ENCODE peak calls at places on chromosomes 5 and 9, in eight cellular contexts. K is upper lobe of right lung; W is HepG2; B is naive thymus-derived CD4-positive, alpha-beta T cell; G is PC-3; Y is CD8-positive, alpha-beta T cell; J is fibroblast of lung; A is spleen. V is an unnamed sample. For H3K4me1 and H3K36me3, the result is how much of the 10 kb centered on the place peaks cover.

GRCh38 chr9:117720555-117720954 is 16.4 kb downstream of the TLR4 start:
- DNase-seq in K (no peak), W (no peak), B (no peak), G (no peak), Y (no peak), J (no peak), A (no peak), V (no peak)

GRCh38 chr9:91714020-91714721 is 235.9 kb downstream of the ROR2 start:
- DNase-seq in K (no peak), W (no peak), B (no peak), G (peak), Y (no peak), J (peak), A (peak), V (no peak)

GRCh38 chr5:158117467-158118165 is 258.7 kb upstream of the CLINT1 start:
- DNase-seq in K (no peak), W (no peak), B (no peak), G (no peak), Y (no peak), J (no peak), A (no peak), V (no peak)

GRCh38 chr5:52915176-52915875 is 73.8 kb upstream of the ITGA2 start:
- DNase-seq in K (no peak), W (peak), B (peak), G (peak), Y (peak), J (peak), A (no peak), V (peak)

GRCh38 chr5:41908374-41909079 is 4.4 kb downstream of the RIMOC1 start:
- DNase-seq in K (no peak), W (no peak), B (no peak), G (no peak), Y (no peak), J (peak), A (no peak), V (no peak)

GRCh38 chr5:170270670-170271069 is 26.9 kb downstream of the LCP2 start:
- DNase-seq in K (no peak), W (no peak), B (no peak), G (no peak), Y (no peak), J (no peak), A (no peak), V (no peak)

GRCh38 chr9:95092321-95093072 is 225.0 kb downstream of the FANCC start:
- DNase-seq in K (no peak), W (no peak), B (no peak), G (peak), Y (no peak), J (peak), A (no peak), V (no peak)

GRCh38 chr5:33662721-33663435 is 222.1 kb downstream of the TARS1 start:
- DNase-seq in K (no peak), W (no peak), B (no peak), G (no peak), Y (no peak), J (peak), A (no peak), V (no peak)

GRCh38 chr5:170426149-170426767 is 37.1 kb upstream of the KCNMB1 start:
- DNase-seq in K (no peak), W (no peak), B (no peak), G (no peak), Y (no peak), J (no peak), A (peak), V (no peak)

GRCh38 chr5:29697786-29698414 is 1495.6 kb upstream of the CDH6 start:
- DNase-seq in K (no peak), W (peak), B (no peak), G (peak), Y (no peak), J (no peak), A (no peak), V (no peak)

GRCh38 chr5:759111-759741 is 25.3 kb downstream of the ZDHHC11B start:
- DNase-seq in K (peak), W (peak), B (peak), G (peak), Y (peak), J (peak), A (peak), V (peak)

DNA sequence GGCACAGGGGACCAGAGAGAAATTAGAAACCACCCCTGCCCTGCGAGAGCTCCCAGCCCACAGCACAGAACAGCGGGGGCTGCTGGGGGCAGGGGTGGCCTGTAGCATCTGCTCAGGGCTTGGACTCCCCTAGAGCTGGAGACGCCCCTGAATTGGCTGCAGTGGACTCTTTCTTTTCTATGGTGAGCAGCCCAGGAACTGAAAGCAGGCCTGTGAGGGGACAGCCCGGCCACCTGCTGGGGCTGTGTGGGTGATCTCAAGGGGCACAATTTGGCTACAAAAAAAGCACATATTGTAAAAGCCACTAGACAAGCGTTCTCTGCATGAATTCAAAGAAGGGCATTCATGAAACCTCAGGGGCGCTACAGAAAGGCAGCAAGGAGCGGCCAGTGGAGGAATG is 57.5 kb upstream of the ICE1 start:
- DNase-seq in K (no peak), W (no peak), B (no peak), G (no peak), Y (no peak), J (no peak), A (no peak), V (no peak)
- H3K4me3 ChIP-seq in K (no peak), W (no peak), B (no peak), G (no peak), Y (no peak), J (no peak), A (no peak), V (no peak)

GRCh38 chr5:154771383-154771901 is 16.3 kb downstream of the LARP1 start:
- DNase-seq in K (no peak), W (no peak), B (no peak), G (no peak), Y (no peak), J (peak), A (no peak), V (no peak)
- H3K4me1 ChIP-seq in K (half or more), W (half or more), B (under half), G (under half), Y (half or more), J (under half), A (half or more), V (half or more)

GRCh38 chr5:6755941-6756340 is 42.7 kb downstream of the TENT4A start:
- DNase-seq in K (peak), W (no peak), B (no peak), G (no peak), Y (no peak), J (no peak), A (peak), V (no peak)

GRCh38 chr5:6755519-6755918 is 42.3 kb downstream of the TENT4A start:
- DNase-seq in K (peak), W (no peak), B (no peak), G (no peak), Y (no peak), J (no peak), A (peak), V (no peak)

GRCh38 chr5:6752782-6753181 is 39.5 kb downstream of the TENT4A start:
- DNase-seq in K (peak), W (no peak), B (no peak), G (no peak), Y (no peak), J (no peak), A (peak), V (no peak)

GRCh38 chr5:6753851-6754250 is 40.6 kb downstream of the TENT4A start:
- DNase-seq in K (peak), W (no peak), B (no peak), G (no peak), Y (no peak), J (no peak), A (peak), V (no peak)

GRCh38 chr5:6754766-6755165 is 41.5 kb downstream of the TENT4A start:
- DNase-seq in K (peak), W (no peak), B (no peak), G (no peak), Y (no peak), J (no peak), A (peak), V (no peak)
- H3K36me3 ChIP-seq in K (half or more), W (under half), B (under half), G (half or more), Y (under half), J (under half), A (half or more), V (half or more)

DNA sequence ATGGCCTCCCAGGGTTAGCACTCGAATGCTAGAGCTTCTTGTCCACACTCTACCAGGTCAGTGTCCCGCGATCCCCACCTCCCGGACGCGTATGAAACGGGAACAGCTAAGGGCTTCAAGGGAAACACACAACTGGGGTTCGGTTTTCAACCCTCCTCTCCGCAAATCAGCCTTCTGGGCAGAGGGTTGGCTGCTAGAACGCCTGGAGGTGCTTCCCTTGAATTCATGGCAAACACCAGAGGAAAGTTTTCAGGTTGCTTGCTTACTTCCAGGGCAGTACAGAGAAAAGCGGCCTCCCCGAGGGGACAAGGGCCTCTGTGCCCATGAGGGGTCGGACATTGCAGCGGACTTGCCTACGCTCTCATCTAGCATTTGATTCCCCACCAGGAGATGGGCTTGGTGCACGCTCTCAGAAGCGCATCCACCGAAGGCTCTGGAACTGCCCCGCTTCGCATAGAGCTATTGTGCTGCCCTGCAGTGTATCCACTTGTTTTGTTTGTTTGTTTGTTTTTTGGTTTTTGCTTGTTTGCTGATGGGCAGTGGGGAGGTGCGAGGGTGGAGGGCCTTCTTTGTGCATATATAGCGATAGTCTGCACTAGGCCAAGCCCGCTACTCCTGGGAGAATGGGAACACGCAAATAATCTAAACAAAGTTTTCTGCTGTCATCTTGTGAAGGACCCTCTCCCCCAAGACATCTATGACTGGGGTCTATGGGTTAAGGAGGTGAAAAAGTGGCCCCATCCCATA is 1.3 kb upstream of the DMRT3 start:
- DNase-seq in K (no peak), W (no peak), B (no peak), G (no peak), Y (no peak), J (no peak), A (no peak), V (no peak)
- H3K4me3 ChIP-seq in K (no peak), W (no peak), B (no peak), G (no peak), Y (no peak), J (no peak), A (no peak), V (no peak)

GRCh38 chr9:129752915-129753724 is at the start of gene PTGES:
- DNase-seq in K (peak), W (no peak), B (peak), G (peak), Y (peak), J (peak), A (peak), V (peak)
- H3K4me1 ChIP-seq in K (under half), W (under half), B (under half), G (under half), Y (under half), J (under half), A (under half), V (under half)

GRCh38 chr9:133406480-133407307 is 11.1 kb downstream of the REXO4 start:
- DNase-seq in K (peak), W (peak), B (peak), G (peak), Y (peak), J (peak), A (peak), V (peak)
- H3K36me3 ChIP-seq in K (half or more), W (under half), B (under half), G (under half), Y (under half), J (under half), A (half or more), V (under half)

DNA sequence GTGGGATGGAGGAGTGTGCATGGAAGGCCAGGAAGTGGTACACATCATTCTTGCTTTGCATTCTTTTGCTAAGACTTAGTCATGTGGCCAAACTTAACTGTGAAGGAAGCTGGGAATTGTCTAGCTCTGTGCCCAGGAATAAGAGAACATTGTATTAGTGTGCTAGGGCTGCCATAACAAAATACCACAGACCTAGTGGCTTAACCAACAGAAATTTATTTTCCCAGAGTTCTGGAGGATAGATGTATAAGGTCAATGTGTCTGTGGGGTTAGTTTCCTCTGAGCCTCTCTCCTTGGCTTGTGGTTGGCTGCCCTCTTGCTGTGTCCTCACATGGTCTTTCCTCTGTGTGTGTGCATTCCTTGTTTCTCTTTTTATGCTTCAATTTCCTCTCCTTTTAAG is 32.4 kb downstream of the NNT start:
- DNase-seq in K (no peak), W (no peak), B (no peak), G (no peak), Y (no peak), J (no peak), A (no peak), V (no peak)
- H3K4me3 ChIP-seq in K (no peak), W (no peak), B (no peak), G (no peak), Y (no peak), J (no peak), A (no peak), V (no peak)

DNA sequence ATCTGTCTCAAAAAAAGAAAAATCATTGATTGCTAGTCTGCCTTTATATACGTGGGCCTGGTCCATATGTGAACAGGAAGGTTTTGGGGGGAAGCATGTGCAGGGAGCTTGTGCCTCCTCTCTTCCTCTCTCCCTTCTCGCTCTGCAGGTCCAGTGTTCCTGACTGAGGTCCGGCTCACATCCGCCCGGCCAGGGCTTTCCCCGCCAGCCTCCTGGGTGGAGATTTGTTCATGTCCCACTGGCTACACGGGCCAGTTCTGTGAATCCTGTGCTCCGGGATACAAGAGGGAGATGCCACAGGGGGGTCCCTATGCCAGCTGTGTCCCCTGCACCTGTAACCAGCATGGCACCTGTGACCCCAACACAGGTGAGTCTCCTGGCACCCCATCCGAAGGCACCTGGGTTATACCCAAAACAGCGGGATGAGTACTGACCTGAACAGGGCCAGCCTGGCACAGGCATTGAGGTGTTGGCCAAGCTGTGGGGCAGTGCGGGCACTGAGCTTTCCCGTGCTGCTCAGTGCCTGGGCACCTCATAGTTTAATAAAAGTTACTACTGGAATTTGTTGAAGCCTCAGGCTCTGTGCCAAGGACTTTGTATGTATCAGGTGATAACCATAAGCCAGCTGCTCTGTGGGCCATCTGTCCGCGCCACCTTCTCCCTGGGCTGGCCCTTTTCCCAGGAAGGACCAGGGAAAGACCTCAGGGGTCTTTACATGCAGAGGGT is 39.4 kb upstream of the AIF1L start:
- DNase-seq in K (no peak), W (no peak), B (no peak), G (no peak), Y (no peak), J (no peak), A (no peak), V (no peak)
- H3K4me1 ChIP-seq in K (under half), W (under half), B (under half), G (under half), Y (under half), J (under half), A (under half), V (under half)

GRCh38 chr9:136829412-136829811 is 12.9 kb upstream of the AJM1 start:
- DNase-seq in K (no peak), W (no peak), B (no peak), G (no peak), Y (no peak), J (no peak), A (peak), V (no peak)
- H3K36me3 ChIP-seq in K (half or more), W (under half), B (under half), G (under half), Y (under half), J (under half), A (half or more), V (under half)

DNA sequence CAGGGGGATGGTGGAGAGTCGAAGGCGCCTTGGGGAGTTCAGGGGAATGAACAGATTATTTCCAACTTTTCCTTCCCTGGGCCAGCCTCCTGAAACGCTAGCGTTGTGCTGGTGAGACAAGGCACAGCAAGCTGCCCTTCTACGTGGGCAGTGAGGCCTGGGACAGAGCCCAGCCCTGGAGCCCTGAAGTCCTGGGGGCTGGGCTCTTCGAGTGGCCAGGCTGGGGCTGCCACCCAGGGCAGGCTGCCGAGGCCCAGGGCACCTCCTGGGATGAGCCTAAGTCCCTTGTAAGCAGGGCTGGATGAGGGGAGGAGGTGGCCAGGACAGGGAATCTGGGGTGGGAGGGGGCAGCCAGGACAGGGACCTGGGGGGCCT is 1.4 kb upstream of the LCN12 start:
- DNase-seq in K (no peak), W (no peak), B (no peak), G (no peak), Y (no peak), J (no peak), A (no peak), V (no peak)
- H3K4me3 ChIP-seq in K (peak), W (peak), B (peak), G (peak), Y (peak), J (no peak), A (peak), V (peak)

V was measured in CD8-positive, alpha-beta memory T cell.